ENCODE peak calls at places on chromosomes 4 and X, in four cellular contexts. One of them, this sample, is unnamed.
A peak's percentile ranks its signal among the peaks of the same experiment; 100 is the strongest.

GRCh38 chrX:154373340-154374306 is 811 bp downstream of the FLNA start:
- DNase-seq in fibroblast of lung: peak; percentile 85
- DNase-seq in HepG2: peak; percentile 59
- DNase-seq in ovary: peak; percentile 68
- DNase-seq in this sample: peak; percentile 61

GRCh38 chrX:96563663-96564062 is 121.0 kb upstream of the DIAPH2 start:
- DNase-seq in fibroblast of lung: peak; percentile 95
- DNase-seq in HepG2: no peak
- DNase-seq in ovary: no peak
- DNase-seq in this sample: no peak

GRCh38 chr4:152255437-152255836 is 280.5 kb downstream of the FBXW7 start:
- DNase-seq in fibroblast of lung: peak; percentile 3
- DNase-seq in HepG2: no peak
- DNase-seq in ovary: no peak
- DNase-seq in this sample: no peak

GRCh38 chr4:89364559-89364958 is 57.0 kb upstream of the GPRIN3 start:
- DNase-seq in fibroblast of lung: no peak
- DNase-seq in HepG2: no peak
- DNase-seq in ovary: no peak
- DNase-seq in this sample: no peak

GRCh38 chrX:66022742-66023725 is 16.8 kb downstream of the VSIG4 start:
- DNase-seq in fibroblast of lung: no peak
- DNase-seq in HepG2: no peak
- DNase-seq in ovary: no peak
- DNase-seq in this sample: no peak

GRCh38 chr4:138706206-138706605 is 309.4 kb upstream of the NOCT start:
- DNase-seq in fibroblast of lung: no peak
- DNase-seq in HepG2: no peak
- DNase-seq in ovary: no peak
- DNase-seq in this sample: no peak

GRCh38 chr4:83219344-83219990 is 65.1 kb downstream of the COQ2 start:
- DNase-seq in fibroblast of lung: no peak
- DNase-seq in HepG2: no peak
- DNase-seq in ovary: no peak
- DNase-seq in this sample: no peak

GRCh38 chr4:72119946-72120345 is 88.1 kb downstream of the NPFFR2 start:
- DNase-seq in fibroblast of lung: no peak
- DNase-seq in HepG2: no peak
- DNase-seq in ovary: no peak
- DNase-seq in this sample: no peak

GRCh38 chrX:116272881-116273280 is 102.3 kb downstream of the AGTR2 start:
- DNase-seq in fibroblast of lung: no peak
- DNase-seq in HepG2: no peak
- DNase-seq in ovary: no peak
- DNase-seq in this sample: no peak

GRCh38 chr4:81084029-81084428 is 53.5 kb downstream of the BMP3 start:
- DNase-seq in fibroblast of lung: peak; percentile 53
- DNase-seq in HepG2: peak; percentile 10
- DNase-seq in ovary: no peak
- DNase-seq in this sample: peak; percentile 17

GRCh38 chr4:101230806-101231426 is 116.4 kb downstream of the PPP3CA start:
- DNase-seq in fibroblast of lung: no peak
- DNase-seq in HepG2: no peak
- DNase-seq in ovary: no peak
- DNase-seq in this sample: no peak

GRCh38 chr4:148061795-148062194 is 329.9 kb downstream of the ARHGAP10 start:
- DNase-seq in fibroblast of lung: no peak
- DNase-seq in HepG2: no peak
- DNase-seq in ovary: no peak
- DNase-seq in this sample: no peak

GRCh38 chr4:125368684-125369083 is 53.9 kb downstream of the FAT4 start:
- DNase-seq in fibroblast of lung: peak; percentile 92
- DNase-seq in HepG2: no peak
- DNase-seq in ovary: no peak
- DNase-seq in this sample: no peak

GRCh38 chr4:14917305-14917647 is 85.0 kb upstream of the CPEB2 start:
- DNase-seq in fibroblast of lung: no peak
- DNase-seq in HepG2: no peak
- DNase-seq in ovary: no peak
- DNase-seq in this sample: no peak

GRCh38 chr4:98784947-98785693 is 126.7 kb upstream of the TSPAN5 start:
- DNase-seq in fibroblast of lung: no peak
- DNase-seq in HepG2: no peak
- DNase-seq in ovary: no peak
- DNase-seq in this sample: no peak

GRCh38 chrX:48800574-48801280 is 1.1 kb upstream of the HDAC6 start:
- DNase-seq in fibroblast of lung: no peak
- DNase-seq in HepG2: no peak
- DNase-seq in ovary: peak; percentile 30
- DNase-seq in this sample: no peak

GRCh38 chr4:146134761-146135160 is 40.8 kb upstream of the LSM6 start:
- DNase-seq in fibroblast of lung: no peak
- DNase-seq in HepG2: no peak
- DNase-seq in ovary: no peak
- DNase-seq in this sample: no peak

GRCh38 chr4:110849461-110849860 is 226.6 kb upstream of the PITX2 start:
- DNase-seq in fibroblast of lung: no peak
- DNase-seq in HepG2: no peak
- DNase-seq in ovary: no peak
- DNase-seq in this sample: no peak

GRCh38 chr4:62225972-62226371 is 1025.8 kb downstream of the ADGRL3 start:
- DNase-seq in fibroblast of lung: peak; percentile 1
- DNase-seq in HepG2: no peak
- DNase-seq in ovary: no peak
- DNase-seq in this sample: no peak

GRCh38 chr4:97028785-97029184 is 1114.5 kb downstream of the STPG2 start:
- DNase-seq in fibroblast of lung: no peak
- DNase-seq in HepG2: no peak
- DNase-seq in ovary: no peak
- DNase-seq in this sample: no peak

GRCh38 chr4:126777649-126778048 is 855.1 kb upstream of the INTU start:
- DNase-seq in fibroblast of lung: peak; percentile 75
- DNase-seq in HepG2: no peak
- DNase-seq in ovary: no peak
- DNase-seq in this sample: no peak

GRCh38 chr4:40682298-40683101 is 52.8 kb upstream of the RBM47 start:
- DNase-seq in fibroblast of lung: no peak
- DNase-seq in HepG2: no peak
- DNase-seq in ovary: no peak
- DNase-seq in this sample: no peak

DNA sequence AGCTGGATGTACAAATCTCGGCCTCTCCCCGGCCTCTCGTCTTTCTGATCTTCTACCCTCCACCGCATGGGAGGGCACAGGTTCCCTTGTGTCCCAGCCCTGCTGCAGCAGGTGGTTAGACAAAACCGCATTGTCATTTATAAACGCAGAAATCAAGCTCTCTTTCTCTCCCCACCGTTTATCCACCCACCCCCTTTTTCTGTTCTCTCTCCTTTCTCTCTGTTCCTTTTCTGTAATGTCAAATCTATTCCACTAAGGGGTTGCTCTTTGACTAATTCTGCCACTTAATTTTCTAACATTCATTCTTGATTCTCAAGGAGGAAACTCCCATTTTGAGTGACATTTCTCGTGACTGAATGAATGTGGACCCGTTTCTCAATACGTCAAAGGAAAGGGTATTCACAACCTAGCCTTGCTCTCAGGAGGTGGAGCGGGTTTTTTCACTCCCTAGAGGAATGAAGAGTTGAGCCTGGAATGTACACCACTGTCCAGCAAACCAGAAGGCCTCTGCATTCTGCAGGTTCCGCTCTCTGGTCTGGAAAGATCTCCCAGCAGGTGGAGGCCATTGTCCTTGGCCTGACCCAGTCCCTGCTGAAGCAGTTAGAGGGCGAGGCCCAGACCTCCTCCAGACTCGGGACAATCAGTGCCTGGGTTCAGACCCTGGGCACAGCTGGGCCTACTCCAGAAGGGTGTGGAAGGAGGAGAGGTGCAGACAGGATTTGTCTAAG is 70.9 kb upstream of the ENPP6 start:
- DNase-seq in fibroblast of lung: no peak
- DNase-seq in HepG2: no peak
- DNase-seq in ovary: no peak
- DNase-seq in this sample: no peak
- H3K4me1 ChIP-seq in fibroblast of lung: peaks cover 2% of the 10 kb centered on the region
- H3K4me1 ChIP-seq in HepG2: peaks cover 58% of the 10 kb centered on the region
- H3K4me1 ChIP-seq in ovary: peaks cover 8% of the 10 kb centered on the region
- H3K4me1 ChIP-seq in this sample: no peaks in the 10 kb centered on the region

GRCh38 chrX:72201836-72202536 is 20.4 kb downstream of the PIN4 start:
- DNase-seq in fibroblast of lung: peak; percentile 76
- DNase-seq in HepG2: no peak
- DNase-seq in ovary: no peak
- DNase-seq in this sample: peak; percentile 61
- H3K9me3 ChIP-seq in fibroblast of lung: no peaks in the 10 kb centered on the region
- H3K9me3 ChIP-seq in HepG2: no peaks in the 10 kb centered on the region
- H3K9me3 ChIP-seq in ovary: no peaks in the 10 kb centered on the region
- H3K9me3 ChIP-seq in this sample: no peaks in the 10 kb centered on the region

GRCh38 chrX:9880237-9880636 is 86.9 kb upstream of the CLDN34 start:
- DNase-seq in fibroblast of lung: no peak
- DNase-seq in HepG2: no peak
- DNase-seq in ovary: no peak
- DNase-seq in this sample: no peak
- H3K4me1 ChIP-seq in fibroblast of lung: no peaks in the 10 kb centered on the region
- H3K4me1 ChIP-seq in HepG2: peaks cover 13% of the 10 kb centered on the region
- H3K4me1 ChIP-seq in ovary: peaks cover 9% of the 10 kb centered on the region
- H3K4me1 ChIP-seq in this sample: no peaks in the 10 kb centered on the region

GRCh38 chr4:4962928-4963327 is 56.3 kb downstream of the CYTL1 start:
- DNase-seq in fibroblast of lung: no peak
- DNase-seq in HepG2: no peak
- DNase-seq in ovary: no peak
- DNase-seq in this sample: no peak

GRCh38 chr4:4960574-4960973 is 58.7 kb downstream of the CYTL1 start:
- DNase-seq in fibroblast of lung: no peak
- DNase-seq in HepG2: no peak
- DNase-seq in ovary: no peak
- DNase-seq in this sample: no peak

GRCh38 chr4:4961936-4962335 is 57.3 kb downstream of the CYTL1 start:
- DNase-seq in fibroblast of lung: no peak
- DNase-seq in HepG2: no peak
- DNase-seq in ovary: no peak
- DNase-seq in this sample: no peak
- H3K9me3 ChIP-seq in fibroblast of lung: no peaks in the 10 kb centered on the region
- H3K9me3 ChIP-seq in HepG2: peaks cover 34% of the 10 kb centered on the region
- H3K9me3 ChIP-seq in ovary: no peaks in the 10 kb centered on the region
- H3K9me3 ChIP-seq in this sample: peaks cover 8% of the 10 kb centered on the region

DNA sequence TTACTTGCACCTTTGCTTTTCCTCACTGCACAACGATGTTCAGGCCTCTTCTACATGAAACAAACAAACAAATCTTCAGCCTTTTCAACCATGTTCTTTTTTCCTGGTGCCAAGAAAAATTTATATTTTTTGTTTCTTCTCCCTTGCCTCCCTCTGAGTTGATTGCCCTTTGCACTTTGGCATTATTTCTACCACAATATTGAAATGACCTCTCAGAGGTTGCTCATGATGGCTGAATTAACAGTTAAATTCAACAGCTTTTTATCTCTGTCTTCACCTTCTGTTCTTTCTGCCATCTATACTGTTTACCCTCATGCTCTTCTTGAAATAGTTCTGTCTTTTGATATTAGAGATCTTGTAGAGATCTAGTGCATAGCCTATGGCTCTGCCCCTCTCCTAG is 308.9 kb downstream of the ARHGAP24 start:
- DNase-seq in fibroblast of lung: no peak
- DNase-seq in HepG2: no peak
- DNase-seq in ovary: no peak
- DNase-seq in this sample: no peak
- H3K4me1 ChIP-seq in fibroblast of lung: peaks cover 16% of the 10 kb centered on the region
- H3K4me1 ChIP-seq in HepG2: no peaks in the 10 kb centered on the region
- H3K4me1 ChIP-seq in ovary: peaks cover 12% of the 10 kb centered on the region
- H3K4me1 ChIP-seq in this sample: peaks cover 3% of the 10 kb centered on the region